ENCODE peak calls at places on chromosome 5, in nine cellular contexts. One of them, this sample, is unnamed.

GRCh38 chr5:139663752-139664151 is 15.6 kb downstream of the CXXC5 start:
- DNase-seq in CD8-positive, alpha-beta memory T cell: no peak
- DNase-seq in heart right ventricle: no peak
- DNase-seq in cardiac muscle cell: no peak
- DNase-seq in left ventricle myocardium inferior: no peak
- DNase-seq in PC-3: no peak
- DNase-seq in fibroblast of lung: no peak
- DNase-seq in A549: no peak
- DNase-seq in uterus: no peak
- DNase-seq in this sample: no peak

GRCh38 chr5:116766470-116766947 is 191.9 kb upstream of the SEMA6A start:
- DNase-seq in left ventricle myocardium inferior: no peak
- DNase-seq in cardiac muscle cell: peak
- DNase-seq in heart right ventricle: peak
- DNase-seq in PC-3: peak
- DNase-seq in uterus: peak
- DNase-seq in CD8-positive, alpha-beta memory T cell: no peak
- DNase-seq in A549: peak
- DNase-seq in fibroblast of lung: peak
- DNase-seq in this sample: peak

GRCh38 chr5:93099902-93100347 is 481.1 kb downstream of the NR2F1-AS1 start:
- DNase-seq in A549: no peak
- DNase-seq in CD8-positive, alpha-beta memory T cell: no peak
- DNase-seq in cardiac muscle cell: no peak
- DNase-seq in heart right ventricle: no peak
- DNase-seq in PC-3: peak
- DNase-seq in uterus: no peak
- DNase-seq in left ventricle myocardium inferior: no peak
- DNase-seq in fibroblast of lung: peak
- DNase-seq in this sample: no peak

GRCh38 chr5:113864437-113864836 is 350.9 kb downstream of the YTHDC2 start:
- DNase-seq in uterus: no peak
- DNase-seq in left ventricle myocardium inferior: no peak
- DNase-seq in CD8-positive, alpha-beta memory T cell: no peak
- DNase-seq in PC-3: no peak
- DNase-seq in heart right ventricle: no peak
- DNase-seq in fibroblast of lung: no peak
- DNase-seq in A549: no peak
- DNase-seq in cardiac muscle cell: no peak
- DNase-seq in this sample: no peak

GRCh38 chr5:53490747-53491146 is 10.3 kb downstream of the FST start:
- DNase-seq in cardiac muscle cell: peak
- DNase-seq in fibroblast of lung: peak
- DNase-seq in heart right ventricle: no peak
- DNase-seq in CD8-positive, alpha-beta memory T cell: no peak
- DNase-seq in left ventricle myocardium inferior: no peak
- DNase-seq in uterus: no peak
- DNase-seq in PC-3: no peak
- DNase-seq in A549: peak
- DNase-seq in this sample: peak

GRCh38 chr5:11191673-11192072 is 430.6 kb upstream of the DAP start:
- DNase-seq in A549: no peak
- DNase-seq in uterus: no peak
- DNase-seq in PC-3: no peak
- DNase-seq in fibroblast of lung: no peak
- DNase-seq in cardiac muscle cell: no peak
- DNase-seq in left ventricle myocardium inferior: no peak
- DNase-seq in CD8-positive, alpha-beta memory T cell: no peak
- DNase-seq in heart right ventricle: no peak
- DNase-seq in this sample: no peak

GRCh38 chr5:96247097-96247675 is 185.9 kb downstream of the PCSK1 start:
- DNase-seq in left ventricle myocardium inferior: no peak
- DNase-seq in fibroblast of lung: peak
- DNase-seq in uterus: no peak
- DNase-seq in A549: no peak
- DNase-seq in CD8-positive, alpha-beta memory T cell: no peak
- DNase-seq in PC-3: no peak
- DNase-seq in cardiac muscle cell: peak
- DNase-seq in heart right ventricle: peak
- DNase-seq in this sample: no peak

GRCh38 chr5:173498871-173499470 is 117.5 kb downstream of the BOD1 start:
- DNase-seq in A549: no peak
- DNase-seq in cardiac muscle cell: peak
- DNase-seq in PC-3: no peak
- DNase-seq in heart right ventricle: no peak
- DNase-seq in fibroblast of lung: peak
- DNase-seq in left ventricle myocardium inferior: no peak
- DNase-seq in CD8-positive, alpha-beta memory T cell: no peak
- DNase-seq in uterus: no peak
- DNase-seq in this sample: no peak

GRCh38 chr5:168314735-168315411 is 23.4 kb downstream of the WWC1 start:
- DNase-seq in heart right ventricle: no peak
- DNase-seq in A549: peak
- DNase-seq in left ventricle myocardium inferior: no peak
- DNase-seq in uterus: no peak
- DNase-seq in CD8-positive, alpha-beta memory T cell: no peak
- DNase-seq in PC-3: peak
- DNase-seq in fibroblast of lung: peak
- DNase-seq in cardiac muscle cell: peak
- DNase-seq in this sample: peak

GRCh38 chr5:157511656-157512644 is 51.9 kb downstream of the NIPAL4 start:
- DNase-seq in CD8-positive, alpha-beta memory T cell: no peak
- DNase-seq in PC-3: peak
- DNase-seq in A549: peak
- DNase-seq in left ventricle myocardium inferior: peak
- DNase-seq in heart right ventricle: peak
- DNase-seq in uterus: peak
- DNase-seq in cardiac muscle cell: peak
- DNase-seq in fibroblast of lung: peak
- DNase-seq in this sample: peak

GRCh38 chr5:52789867-52790266 is 2.2 kb downstream of the ITGA1 start:
- DNase-seq in PC-3: no peak
- DNase-seq in left ventricle myocardium inferior: no peak
- DNase-seq in A549: no peak
- DNase-seq in uterus: no peak
- DNase-seq in heart right ventricle: no peak
- DNase-seq in CD8-positive, alpha-beta memory T cell: no peak
- DNase-seq in cardiac muscle cell: no peak
- DNase-seq in fibroblast of lung: no peak
- DNase-seq in this sample: no peak

GRCh38 chr5:164303646-164304225 is 798.3 kb downstream of the MAT2B start:
- DNase-seq in A549: no peak
- DNase-seq in CD8-positive, alpha-beta memory T cell: no peak
- DNase-seq in fibroblast of lung: no peak
- DNase-seq in uterus: no peak
- DNase-seq in heart right ventricle: no peak
- DNase-seq in PC-3: no peak
- DNase-seq in cardiac muscle cell: no peak
- DNase-seq in left ventricle myocardium inferior: no peak
- DNase-seq in this sample: no peak
- H3K27ac ChIP-seq in A549: no peak
- H3K27ac ChIP-seq in CD8-positive, alpha-beta memory T cell: no peak
- H3K27ac ChIP-seq in fibroblast of lung: no peak
- H3K27ac ChIP-seq in uterus: no peak
- H3K27ac ChIP-seq in heart right ventricle: no peak
- H3K27ac ChIP-seq in PC-3: no peak
- H3K27ac ChIP-seq in cardiac muscle cell: no peak
- H3K27ac ChIP-seq in left ventricle myocardium inferior: no peak
- H3K27ac ChIP-seq in this sample: no peak

DNA sequence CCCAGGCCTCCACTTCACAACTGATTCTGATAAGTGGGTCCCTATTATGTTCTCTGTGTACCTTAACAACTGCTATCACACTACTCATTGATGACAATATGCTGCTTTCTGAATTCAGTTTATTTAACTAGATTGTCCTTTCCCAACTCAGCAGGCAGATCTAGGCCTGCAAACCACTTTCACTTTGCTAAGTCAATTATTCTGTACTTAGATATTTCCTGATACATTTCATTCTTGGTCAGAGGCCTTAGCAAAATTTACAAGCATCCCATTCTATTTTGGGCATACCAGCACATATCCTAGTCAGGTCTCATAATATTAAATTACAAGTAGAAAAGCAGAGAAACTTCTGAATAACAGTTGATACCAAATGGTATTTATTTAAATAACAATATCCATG is 235.7 kb upstream of the HAPLN1 start:
- DNase-seq in heart right ventricle: no peak
- DNase-seq in fibroblast of lung: peak
- DNase-seq in PC-3: no peak
- DNase-seq in uterus: no peak
- DNase-seq in A549: no peak
- DNase-seq in CD8-positive, alpha-beta memory T cell: no peak
- DNase-seq in left ventricle myocardium inferior: no peak
- DNase-seq in cardiac muscle cell: no peak
- DNase-seq in this sample: peak
- H3K27ac ChIP-seq in heart right ventricle: no peak
- H3K27ac ChIP-seq in fibroblast of lung: no peak
- H3K27ac ChIP-seq in PC-3: peak
- H3K27ac ChIP-seq in uterus: no peak
- H3K27ac ChIP-seq in A549: no peak
- H3K27ac ChIP-seq in CD8-positive, alpha-beta memory T cell: no peak
- H3K27ac ChIP-seq in left ventricle myocardium inferior: no peak
- H3K27ac ChIP-seq in cardiac muscle cell: no peak
- H3K27ac ChIP-seq in this sample: peak

GRCh38 chr5:122436615-122437014 is 124.6 kb downstream of the SNCAIP start:
- DNase-seq in A549: no peak
- DNase-seq in heart right ventricle: no peak
- DNase-seq in CD8-positive, alpha-beta memory T cell: no peak
- DNase-seq in fibroblast of lung: no peak
- DNase-seq in cardiac muscle cell: peak
- DNase-seq in left ventricle myocardium inferior: no peak
- DNase-seq in uterus: no peak
- DNase-seq in PC-3: no peak
- DNase-seq in this sample: no peak

GRCh38 chr5:122434547-122434946 is 122.5 kb downstream of the SNCAIP start:
- DNase-seq in PC-3: no peak
- DNase-seq in heart right ventricle: no peak
- DNase-seq in A549: no peak
- DNase-seq in uterus: no peak
- DNase-seq in cardiac muscle cell: no peak
- DNase-seq in left ventricle myocardium inferior: no peak
- DNase-seq in CD8-positive, alpha-beta memory T cell: no peak
- DNase-seq in fibroblast of lung: no peak
- DNase-seq in this sample: no peak

GRCh38 chr5:122430328-122430586 is 118.2 kb downstream of the SNCAIP start:
- DNase-seq in left ventricle myocardium inferior: no peak
- DNase-seq in fibroblast of lung: no peak
- DNase-seq in CD8-positive, alpha-beta memory T cell: no peak
- DNase-seq in cardiac muscle cell: no peak
- DNase-seq in PC-3: no peak
- DNase-seq in heart right ventricle: no peak
- DNase-seq in A549: no peak
- DNase-seq in uterus: no peak
- DNase-seq in this sample: no peak

GRCh38 chr5:122435738-122436137 is 123.7 kb downstream of the SNCAIP start:
- DNase-seq in uterus: no peak
- DNase-seq in left ventricle myocardium inferior: no peak
- DNase-seq in heart right ventricle: no peak
- DNase-seq in A549: no peak
- DNase-seq in cardiac muscle cell: no peak
- DNase-seq in CD8-positive, alpha-beta memory T cell: no peak
- DNase-seq in PC-3: no peak
- DNase-seq in fibroblast of lung: no peak
- DNase-seq in this sample: no peak

DNA sequence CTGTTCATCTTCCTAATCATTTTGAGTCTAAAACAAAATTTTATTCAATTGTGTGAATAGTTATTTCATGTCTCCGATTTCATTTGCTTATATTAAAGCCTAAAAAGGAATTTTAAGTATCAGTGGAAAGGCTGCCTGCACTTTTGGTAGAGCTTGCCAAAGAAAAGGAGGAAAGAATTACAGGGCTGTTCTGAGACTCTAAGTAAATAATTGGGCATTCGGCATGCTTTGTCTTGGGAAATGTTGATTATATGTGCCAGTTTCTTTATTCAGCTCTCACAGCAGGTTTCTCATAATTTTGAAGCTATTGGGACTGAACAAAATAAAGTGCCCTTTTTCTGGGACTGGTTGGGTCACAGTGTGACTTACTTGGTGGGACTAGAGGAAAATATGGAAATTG is 122.1 kb downstream of the SNCAIP start:
- DNase-seq in CD8-positive, alpha-beta memory T cell: no peak
- DNase-seq in cardiac muscle cell: no peak
- DNase-seq in uterus: no peak
- DNase-seq in A549: no peak
- DNase-seq in left ventricle myocardium inferior: no peak
- DNase-seq in heart right ventricle: no peak
- DNase-seq in fibroblast of lung: no peak
- DNase-seq in PC-3: no peak
- DNase-seq in this sample: no peak
- H3K27ac ChIP-seq in CD8-positive, alpha-beta memory T cell: no peak
- H3K27ac ChIP-seq in cardiac muscle cell: no peak
- H3K27ac ChIP-seq in uterus: no peak
- H3K27ac ChIP-seq in A549: no peak
- H3K27ac ChIP-seq in left ventricle myocardium inferior: no peak
- H3K27ac ChIP-seq in heart right ventricle: no peak
- H3K27ac ChIP-seq in fibroblast of lung: no peak
- H3K27ac ChIP-seq in PC-3: no peak
- H3K27ac ChIP-seq in this sample: no peak

GRCh38 chr5:71834575-71834974 is 115.5 kb downstream of the CARTPT start:
- DNase-seq in uterus: no peak
- DNase-seq in fibroblast of lung: no peak
- DNase-seq in heart right ventricle: no peak
- DNase-seq in cardiac muscle cell: no peak
- DNase-seq in PC-3: no peak
- DNase-seq in A549: no peak
- DNase-seq in left ventricle myocardium inferior: no peak
- DNase-seq in CD8-positive, alpha-beta memory T cell: no peak
- DNase-seq in this sample: no peak

GRCh38 chr5:71836547-71837112 is 117.6 kb downstream of the CARTPT start:
- DNase-seq in PC-3: no peak
- DNase-seq in uterus: no peak
- DNase-seq in cardiac muscle cell: peak
- DNase-seq in left ventricle myocardium inferior: no peak
- DNase-seq in A549: no peak
- DNase-seq in fibroblast of lung: peak
- DNase-seq in heart right ventricle: no peak
- DNase-seq in CD8-positive, alpha-beta memory T cell: no peak
- DNase-seq in this sample: peak

GRCh38 chr5:71838286-71838685 is 119.2 kb downstream of the CARTPT start:
- DNase-seq in uterus: no peak
- DNase-seq in PC-3: no peak
- DNase-seq in fibroblast of lung: no peak
- DNase-seq in cardiac muscle cell: no peak
- DNase-seq in A549: no peak
- DNase-seq in CD8-positive, alpha-beta memory T cell: no peak
- DNase-seq in left ventricle myocardium inferior: no peak
- DNase-seq in heart right ventricle: no peak
- DNase-seq in this sample: no peak

GRCh38 chr5:71832812-71833456 is 113.9 kb downstream of the CARTPT start:
- DNase-seq in uterus: no peak
- DNase-seq in fibroblast of lung: no peak
- DNase-seq in CD8-positive, alpha-beta memory T cell: no peak
- DNase-seq in cardiac muscle cell: no peak
- DNase-seq in heart right ventricle: no peak
- DNase-seq in A549: peak
- DNase-seq in PC-3: peak
- DNase-seq in left ventricle myocardium inferior: no peak
- DNase-seq in this sample: no peak

GRCh38 chr5:71836084-71836483 is 117.0 kb downstream of the CARTPT start:
- DNase-seq in cardiac muscle cell: peak
- DNase-seq in CD8-positive, alpha-beta memory T cell: no peak
- DNase-seq in uterus: no peak
- DNase-seq in PC-3: peak
- DNase-seq in heart right ventricle: no peak
- DNase-seq in left ventricle myocardium inferior: no peak
- DNase-seq in fibroblast of lung: peak
- DNase-seq in A549: peak
- DNase-seq in this sample: peak
- H3K27ac ChIP-seq in cardiac muscle cell: no peak
- H3K27ac ChIP-seq in CD8-positive, alpha-beta memory T cell: no peak
- H3K27ac ChIP-seq in uterus: no peak
- H3K27ac ChIP-seq in PC-3: no peak
- H3K27ac ChIP-seq in heart right ventricle: no peak
- H3K27ac ChIP-seq in left ventricle myocardium inferior: no peak
- H3K27ac ChIP-seq in fibroblast of lung: no peak
- H3K27ac ChIP-seq in A549: no peak
- H3K27ac ChIP-seq in this sample: no peak